ENCODE peak calls at places on chromosomes 7 and 10, in six cellular contexts. Y is RWPE1; R is cardiac muscle cell; Z is SW480; T is activated CD8-positive, alpha-beta memory T cell treated with anti-CD3 and anti-CD28 coated beads for 4 hours; E is midbrain. B is an unnamed sample.

GRCh38 chr7:98040626-98041025 is 50.6 kb upstream of the OCM2 start:
- DNase-seq in Z (no peak), R (no peak), E (no peak), T (no peak), Y (no peak), B (no peak)

GRCh38 chr10:96457341-96457740 is 56.4 kb downstream of the TLL2 start:
- DNase-seq in Z (no peak), R (no peak), E (no peak), T (no peak), Y (no peak), B (no peak)

GRCh38 chr10:125548878-125549277 is 134.1 kb downstream of the TEX36 start:
- DNase-seq in R (no peak), T (no peak), E (no peak), Y (no peak), Z (no peak), B (no peak)

GRCh38 chr10:70480254-70480861 is 1.8 kb downstream of the PALD1 start:
- DNase-seq in E (no peak), Z (no peak), Y (no peak), R (no peak), T (no peak), B (no peak)

GRCh38 chr10:124156524-124157225 is 63.3 kb upstream of the CHST15 start:
- DNase-seq in Y (no peak), T (no peak), E (no peak), R (peak; percentile 59), Z (no peak), B (no peak)

GRCh38 chr10:43082087-43082486 is 5.2 kb downstream of the RET start:
- DNase-seq in Y (no peak), R (no peak), T (no peak), E (no peak), Z (no peak), B (no peak)

GRCh38 chr7:7351156-7351555 is 168.8 kb downstream of the C1GALT1 start:
- DNase-seq in E (no peak), Z (no peak), R (no peak), Y (no peak), T (no peak), B (no peak)

GRCh38 chr10:17210361-17210760 is 8.9 kb upstream of the TRDMT1 start:
- DNase-seq in Z (no peak), Y (no peak), E (no peak), T (no peak), R (peak; percentile 61), B (no peak)

GRCh38 chr7:100079024-100079560 is 2.4 kb downstream of the ZNF3 start:
- DNase-seq in Y (no peak), T (no peak), E (peak; percentile 80), Z (no peak), R (no peak), B (peak; percentile 98)

GRCh38 chr10:89138755-89139154 is 68.4 kb downstream of the CH25H start:
- DNase-seq in E (no peak), Y (no peak), T (no peak), Z (no peak), R (peak; percentile 17), B (no peak)

GRCh38 chr7:116403265-116403664 is 96.3 kb upstream of the CAV2 start:
- DNase-seq in E (no peak), R (no peak), T (no peak), Y (no peak), Z (no peak), B (no peak)

GRCh38 chr10:119191881-119192280 is 13.3 kb upstream of the PRDX3 start:
- DNase-seq in Y (peak; percentile 93), Z (peak; percentile 26), R (no peak), T (no peak), E (no peak), B (no peak)

GRCh38 chr7:130943336-130943901 is 209.4 kb upstream of the KLF14 start:
- DNase-seq in E (no peak), T (no peak), R (peak; percentile 77), Y (peak; percentile 55), Z (peak; percentile 72), B (peak; percentile 80)

GRCh38 chr10:11724938-11725776 is 17.0 kb upstream of the ECHDC3 start:
- DNase-seq in Z (peak; percentile 76), R (peak; percentile 83), E (peak; percentile 64), Y (peak; percentile 72), T (no peak), B (peak; percentile 58)

GRCh38 chr10:89279449-89279869 is 22.4 kb upstream of the IFIT2 start:
- DNase-seq in Z (no peak), Y (peak; percentile 74), R (peak; percentile 89), E (no peak), T (no peak), B (no peak)

GRCh38 chr7:130270947-130271790 is 4.5 kb downstream of the CPA2 start:
- DNase-seq in T (no peak), R (no peak), E (no peak), Y (no peak), Z (no peak), B (no peak)

GRCh38 chr10:78778446-78779338 is 290.1 kb upstream of the ZMIZ1 start:
- DNase-seq in T (no peak), R (no peak), E (no peak), Z (no peak), Y (no peak), B (no peak)

GRCh38 chr10:121154310-121154709 is 303.1 kb downstream of the WDR11 start:
- DNase-seq in E (no peak), R (no peak), Z (no peak), Y (no peak), T (no peak), B (no peak)

GRCh38 chr10:124145109-124145860 is 51.9 kb upstream of the CHST15 start:
- DNase-seq in T (no peak), R (peak; percentile 88), Y (no peak), Z (no peak), E (peak; percentile 19), B (peak; percentile 5)

GRCh38 chr10:85044-85443 is 35.9 kb upstream of the TUBB8 start:
- DNase-seq in Z (no peak), R (no peak), T (no peak), Y (no peak), E (no peak), B (no peak)

GRCh38 chr7:41886906-41887311 is 184.0 kb upstream of the INHBA start:
- DNase-seq in R (peak; percentile 95), Z (no peak), Y (no peak), T (no peak), E (no peak), B (no peak)

GRCh38 chr10:84335516-84335915 is 7.1 kb downstream of the CCSER2 start:
- DNase-seq in R (peak; percentile 60), Z (no peak), E (no peak), T (no peak), Y (no peak), B (no peak)

B was measured in small intestine.